ENCODE peak calls at places on chromosomes 11 and 22, in nine cellular contexts. Z is mesothelial cell of epicardium, Q is osteocyte, S is body of pancreas, N is nephron progenitor cell, Y is colonic mucosa, W is adrenal gland, O is fibroblast of lung, C is mammary epithelial cell. T is an unnamed sample.

GRCh38 chr11:2199466-2200341 is 28.1 kb upstream of the TH start:
- DNase-seq in C (no peak), N (no peak), Z (no peak), Y (no peak), S (no peak), O (no peak), W (no peak), Q (no peak), T (no peak)

GRCh38 chr11:7032692-7033091 is 12.4 kb downstream of the NLRP14 start:
- DNase-seq in Y (no peak), C (no peak), W (no peak), N (no peak), Z (no peak), O (no peak), Q (no peak), S (no peak), T (no peak)

GRCh38 chr11:64862914-64863313 is 15.5 kb downstream of the EHD1 start:
- DNase-seq in Q (no peak), C (no peak), Z (no peak), Y (no peak), W (no peak), N (no peak), S (no peak), O (peak; percentile 56), T (no peak)

GRCh38 chr11:11864332-11864731 is 22.6 kb downstream of the USP47 start:
- DNase-seq in W (no peak), S (no peak), O (no peak), Y (no peak), Q (no peak), C (no peak), Z (no peak), N (no peak), T (no peak)

GRCh38 chr11:72321381-72321996 is 77.5 kb upstream of the PHOX2A start:
- DNase-seq in S (no peak), N (no peak), Z (no peak), Q (no peak), Y (no peak), W (no peak), C (peak; percentile 42), O (peak; percentile 46), T (peak; percentile 94)

GRCh38 chr22:31173386-31174145 is 13.6 kb downstream of the RNF185 start:
- DNase-seq in W (no peak), N (no peak), C (peak; percentile 78), S (no peak), Q (no peak), Z (no peak), O (peak; percentile 81), Y (no peak), T (no peak)

GRCh38 chr11:108586600-108586999 is 7.0 kb downstream of the EXPH5 start:
- DNase-seq in Y (peak; percentile 45), N (no peak), O (no peak), Q (no peak), S (no peak), Z (no peak), W (no peak), C (no peak), T (no peak)

GRCh38 chr22:36330655-36331305 is 57.0 kb downstream of the MYH9 start:
- DNase-seq in W (peak; percentile 52), Q (no peak), N (no peak), O (peak; percentile 83), Y (peak; percentile 41), S (no peak), Z (no peak), C (no peak), T (no peak)

GRCh38 chr11:76120513-76121081 is 85.7 kb downstream of the WNT11 start:
- DNase-seq in S (no peak), Y (peak; percentile 52), O (peak; percentile 45), Q (no peak), W (no peak), C (no peak), N (no peak), Z (no peak), T (no peak)

GRCh38 chr11:16265022-16265421 is 91.3 kb downstream of the SOX6 start:
- DNase-seq in C (no peak), N (no peak), Q (no peak), Z (no peak), Y (no peak), S (no peak), W (no peak), O (no peak), T (no peak)

GRCh38 chr11:111059726-111060125 is 185.8 kb upstream of the POU2AF2 start:
- DNase-seq in S (no peak), Q (no peak), W (no peak), O (no peak), C (peak; percentile 91), N (no peak), Y (no peak), Z (no peak), T (no peak)

GRCh38 chr22:22025320-22026156 is 43.0 kb upstream of the TOP3B start:
- DNase-seq in N (no peak), O (no peak), Q (no peak), W (no peak), Y (no peak), Z (no peak), C (no peak), S (no peak), T (no peak)

DNA sequence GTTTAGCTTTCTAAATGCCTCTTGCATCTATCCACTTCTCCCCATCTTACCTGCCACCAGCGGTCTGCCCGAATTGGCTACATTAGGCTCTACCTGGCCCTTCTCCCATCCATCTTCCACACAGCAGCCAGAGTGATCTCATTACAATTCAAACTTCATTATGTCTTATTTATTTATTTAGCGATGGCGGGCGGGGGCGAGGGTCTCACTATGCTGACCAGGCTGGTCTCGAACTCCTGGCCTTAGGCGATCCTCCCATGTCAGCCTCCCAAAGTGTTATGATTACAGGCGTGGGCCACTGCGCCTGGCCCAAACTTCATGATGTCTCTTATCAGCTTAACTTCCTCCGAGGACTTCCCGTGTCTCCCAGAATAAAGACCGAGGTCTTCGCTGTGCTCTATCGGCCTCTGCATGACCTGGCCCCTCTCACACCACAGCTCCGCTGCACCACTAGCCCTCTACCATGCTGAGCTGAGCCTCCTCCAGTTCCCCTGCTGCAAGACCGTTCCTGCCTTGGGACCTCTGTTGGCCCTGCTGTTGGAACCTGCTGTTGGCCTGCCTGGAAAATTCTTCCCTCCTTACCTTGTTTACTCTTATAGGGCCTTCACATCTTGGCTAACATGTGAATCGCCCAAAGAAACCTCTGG is 870 bp upstream of the CTTN start:
- DNase-seq in W (no peak), S (peak; percentile 30), Q (no peak), C (no peak), N (peak; percentile 17), Z (no peak), O (peak; percentile 29), Y (peak; percentile 32), T (no peak)
- TF ChIP-seq CTCF in W (no peak), S (no peak), Q (no peak), C (no peak), N (no peak), Z (no peak), O (no peak), Y (no peak), T (no peak)

DNA sequence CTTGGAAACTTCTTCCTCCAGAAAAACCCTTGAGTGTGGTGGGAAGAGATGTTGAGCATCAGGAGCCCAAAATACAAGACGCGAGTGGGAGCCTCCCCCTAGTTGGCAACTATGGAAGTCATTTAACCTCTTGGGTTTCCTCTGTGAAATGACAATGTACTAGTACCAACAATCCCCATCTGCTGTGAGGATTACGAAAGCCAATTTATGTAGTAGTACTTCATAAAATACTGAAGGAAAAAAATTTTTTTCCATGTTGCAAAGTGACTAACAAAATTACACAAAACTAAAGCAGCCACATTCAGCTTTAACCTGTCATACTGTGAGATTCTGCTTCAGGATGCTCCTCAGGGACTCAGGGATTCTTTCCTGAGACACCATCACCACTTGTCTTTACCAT is 595 bp upstream of the SLC25A17 start:
- DNase-seq in C (no peak), S (no peak), Y (no peak), Q (no peak), O (peak; percentile 61), Z (no peak), W (no peak), N (no peak), T (no peak)
- TF ChIP-seq CTCF in C (no peak), S (no peak), Y (no peak), Q (no peak), O (no peak), Z (no peak), W (no peak), N (no peak), T (no peak)

GRCh38 chr11:33025339-33025722 is 9.7 kb downstream of the DEPDC7 start:
- DNase-seq in Y (no peak), Q (no peak), W (no peak), N (no peak), O (no peak), S (no peak), Z (no peak), C (no peak), T (no peak)

GRCh38 chr11:33027233-33027632 is 11.6 kb downstream of the DEPDC7 start:
- DNase-seq in C (no peak), N (no peak), S (no peak), Z (no peak), Q (no peak), O (no peak), W (no peak), Y (no peak), T (no peak)

GRCh38 chr11:33027846-33028536 is 11.4 kb upstream of the TCP11L1 start:
- DNase-seq in Q (no peak), C (no peak), W (no peak), O (no peak), Y (no peak), N (no peak), S (no peak), Z (no peak), T (no peak)

GRCh38 chr11:33033493-33033892 is 5.9 kb upstream of the TCP11L1 start:
- DNase-seq in S (no peak), Q (no peak), C (no peak), Y (no peak), Z (no peak), W (no peak), O (no peak), N (no peak), T (no peak)

DNA sequence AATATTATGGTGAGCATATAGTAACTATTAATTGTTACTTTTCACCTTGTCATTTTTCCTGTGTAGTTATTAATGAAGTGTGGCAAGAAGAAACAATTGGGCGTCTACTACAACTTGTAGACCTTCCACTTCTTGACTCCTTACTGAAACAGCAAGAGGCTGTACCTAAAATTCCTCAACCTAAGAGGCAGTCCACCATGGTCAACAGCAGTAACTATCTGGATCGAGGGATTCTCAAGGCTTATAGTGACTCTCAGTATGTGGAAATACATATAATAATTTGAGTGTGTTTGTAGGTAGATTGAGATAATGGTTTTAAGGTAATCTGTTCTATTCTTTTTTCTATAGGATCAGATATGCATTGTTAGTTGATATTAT is 10.8 kb upstream of the TCP11L1 start:
- DNase-seq in W (no peak), Q (no peak), N (no peak), Z (no peak), S (no peak), O (no peak), C (no peak), Y (no peak), T (no peak)
- TF ChIP-seq CTCF in W (no peak), Q (no peak), N (no peak), Z (no peak), S (no peak), O (no peak), C (no peak), Y (no peak), T (no peak)

DNA sequence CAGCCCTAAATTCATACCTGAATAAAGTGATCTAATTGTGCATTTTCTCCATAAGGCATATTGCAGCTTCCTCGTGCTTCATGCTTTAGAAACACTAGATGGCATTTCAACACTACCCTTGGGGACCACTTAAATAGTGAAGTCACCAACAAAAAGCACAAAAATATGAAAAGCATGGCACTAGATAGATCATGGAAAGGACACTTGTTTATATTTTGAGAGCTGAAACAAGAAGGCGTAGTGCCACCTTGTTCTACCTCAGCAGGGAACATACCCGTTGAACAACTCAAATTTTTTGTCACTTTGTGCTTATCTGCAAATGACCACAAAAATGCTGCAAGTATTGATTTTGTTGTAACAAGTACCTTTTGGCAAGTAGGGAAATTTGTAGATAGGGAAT is 8.6 kb downstream of the TBCEL start:
- DNase-seq in S (no peak), Y (no peak), O (peak; percentile 20), Z (no peak), C (no peak), N (no peak), W (no peak), Q (no peak), T (no peak)
- TF ChIP-seq CTCF in S (no peak), Y (no peak), O (no peak), Z (no peak), C (no peak), N (no peak), W (no peak), Q (no peak), T (peak; percentile 28)

T was measured in BE2C.